ENCODE peak calls at places on chromosomes 3 and 15, in six cellular contexts. Q is activated T-helper 1 cell treated with Interleukin-2 at 50 U/mL for 16 hours; I is activated effector memory CD4-positive, alpha-beta T cell treated with Interleukin-2 at 50 U/mL for 16 hours; H is activated CD4-positive, alpha-beta T cell treated with anti-CD3 and anti-CD28 coated beads for 1 hour; O is stimulated activated CD8-positive, alpha-beta memory T cell treated with anti-CD3 and anti-CD28 coated beads, Interleukin-7, amount 100 ng/mL, for 24 hours; W is NT2/D1. U is an unnamed sample.

GRCh38 chr3:151037746-151038145 is 47.7 kb upstream of the MED12L start:
- DNase-seq in Q (no peak), I (no peak), H (no peak), O (no peak), W (no peak), U (no peak)

GRCh38 chr3:157807286-157807685 is 298.9 kb downstream of the SHOX2 start:
- DNase-seq in Q (no peak), I (no peak), H (no peak), O (no peak), W (no peak), U (no peak)

GRCh38 chr3:32575451-32575850 is 4.8 kb upstream of the DYNC1LI1 start:
- DNase-seq in Q (no peak), I (no peak), H (no peak), O (no peak), W (no peak), U (no peak)

GRCh38 chr3:14921034-14921616 is 26.3 kb upstream of the NR2C2 start:
- DNase-seq in Q (peak), I (peak), H (peak), O (peak), W (peak), U (peak)

GRCh38 chr3:149450281-149450680 is 24.2 kb upstream of the TM4SF4 start:
- DNase-seq in Q (no peak), I (no peak), H (no peak), O (no peak), W (no peak), U (no peak)

GRCh38 chr3:140927711-140928110 is 13.9 kb upstream of the SLC25A36 start:
- DNase-seq in Q (no peak), I (no peak), H (no peak), O (no peak), W (no peak), U (no peak)

GRCh38 chr3:142574665-142575064 is 3.9 kb downstream of the ATR start:
- DNase-seq in Q (no peak), I (no peak), H (no peak), O (no peak), W (no peak), U (no peak)

GRCh38 chr3:119741701-119742100 is 38.9 kb downstream of the CFAP91 start:
- DNase-seq in Q (no peak), I (no peak), H (no peak), O (no peak), W (no peak), U (no peak)

GRCh38 chr15:62067448-62068044 is 769 bp downstream of the C2CD4A start:
- DNase-seq in Q (peak), I (peak), H (no peak), O (no peak), W (no peak), U (no peak)

GRCh38 chr3:114442251-114442650 is 148.4 kb downstream of the TIGIT start:
- DNase-seq in Q (no peak), I (no peak), H (no peak), O (no peak), W (no peak), U (no peak)

GRCh38 chr15:74489518-74490338 is 28.8 kb upstream of the UBL7 start:
- DNase-seq in Q (peak), I (peak), H (peak), O (peak), W (peak), U (peak)

GRCh38 chr3:71051893-71052687 is 531.4 kb downstream of the FOXP1 start:
- DNase-seq in Q (no peak), I (no peak), H (no peak), O (no peak), W (no peak), U (no peak)

GRCh38 chr3:69426291-69426690 is 40.4 kb upstream of the FRMD4B start:
- DNase-seq in Q (no peak), I (no peak), H (no peak), O (no peak), W (no peak), U (no peak)

GRCh38 chr3:136990826-136991225 is 33.0 kb downstream of the IL20RB start:
- DNase-seq in Q (no peak), I (no peak), H (no peak), O (no peak), W (no peak), U (no peak)

GRCh38 chr3:66076861-66077495 is 38.3 kb upstream of the MAGI1 start:
- DNase-seq in Q (no peak), I (no peak), H (no peak), O (no peak), W (no peak), U (no peak)

GRCh38 chr3:61250784-61251173 is 473 bp downstream of the FHIT start:
- DNase-seq in Q (no peak), I (no peak), H (no peak), O (no peak), W (no peak), U (no peak)

GRCh38 chr3:83873550-83873949 is 1085.2 kb upstream of the CADM2 start:
- DNase-seq in Q (no peak), I (no peak), H (no peak), O (no peak), W (no peak), U (no peak)

GRCh38 chr3:16028604-16029003 is 145.9 kb upstream of the GALNT15 start:
- DNase-seq in Q (no peak), I (no peak), H (no peak), O (no peak), W (no peak), U (no peak)

GRCh38 chr3:187629711-187630110 is 40.5 kb downstream of the SST start:
- DNase-seq in Q (no peak), I (no peak), H (no peak), O (no peak), W (no peak), U (no peak)

GRCh38 chr3:147619925-147620580 is 210.9 kb downstream of the ZIC1 start:
- DNase-seq in Q (no peak), I (no peak), H (no peak), O (no peak), W (no peak), U (no peak)

GRCh38 chr3:186254676-186255665 is 107.1 kb downstream of the DGKG start:
- DNase-seq in Q (no peak), I (no peak), H (no peak), O (no peak), W (no peak), U (peak)

GRCh38 chr15:42064271-42064670 is 30.1 kb downstream of the PLA2G4D start:
- DNase-seq in Q (no peak), I (no peak), H (no peak), O (no peak), W (no peak), U (no peak)

GRCh38 chr15:40006003-40006402 is 33.0 kb downstream of the SRP14 start:
- DNase-seq in Q (no peak), I (no peak), H (no peak), O (no peak), W (no peak), U (no peak)

GRCh38 chr3:119221779-119222320 is 18.8 kb downstream of the B4GALT4 start:
- DNase-seq in Q (no peak), I (no peak), H (no peak), O (no peak), W (no peak), U (no peak)

GRCh38 chr3:169345662-169346331 is 317.7 kb downstream of the MECOM start:
- DNase-seq in Q (no peak), I (no peak), H (no peak), O (no peak), W (no peak), U (no peak)

GRCh38 chr15:29571728-29572454 is 250.4 kb downstream of the TJP1 start:
- DNase-seq in Q (no peak), I (no peak), H (no peak), O (no peak), W (no peak), U (no peak)

GRCh38 chr3:156449712-156450574 is 105.0 kb downstream of the SSR3 start:
- DNase-seq in Q (no peak), I (no peak), H (no peak), O (no peak), W (no peak), U (no peak)

GRCh38 chr15:79037848-79038247 is 52.7 kb downstream of the RASGRF1 start:
- DNase-seq in Q (no peak), I (no peak), H (no peak), O (no peak), W (no peak), U (no peak)